ENCODE peak calls at places on chromosomes 4 and X, in eight cellular contexts. R is heart left ventricle, D is AG04450, F is suprapubic skin, E is MM.1S, U is lung, V is neural progenitor cell, X is left ventricle myocardium inferior. S is an unnamed sample.

GRCh38 chr4:117777721-117778120 is 256.6 kb upstream of the NDST3 start:
- DNase-seq in R (no peak), F (no peak), U (no peak), V (no peak), X (no peak), D (no peak), E (no peak), S (no peak)

GRCh38 chrX:80120335-80120734 is 105.8 kb downstream of the TBX22 start:
- DNase-seq in F (no peak), R (no peak), X (no peak), U (no peak), V (no peak), E (no peak), D (no peak), S (no peak)

GRCh38 chrX:97366246-97366645 is 482.5 kb downstream of the RPA4 start:
- DNase-seq in F (no peak), E (no peak), U (no peak), R (no peak), D (no peak), V (no peak), X (no peak), S (peak)

GRCh38 chrX:48728653-48729052 is 32.1 kb downstream of the SUV39H1 start:
- DNase-seq in R (no peak), V (no peak), E (no peak), X (no peak), F (no peak), U (no peak), D (no peak), S (no peak)

GRCh38 chrX:153966841-153967535 is 4.6 kb downstream of the HCFC1 start:
- DNase-seq in F (peak), E (no peak), R (peak), D (no peak), X (no peak), V (no peak), U (no peak), S (no peak)

GRCh38 chr4:96486563-96486962 is 646.7 kb downstream of the PDHA2 start:
- DNase-seq in F (no peak), V (no peak), X (no peak), D (no peak), R (no peak), E (no peak), U (no peak), S (no peak)

GRCh38 chr4:25528391-25528790 is 127.3 kb upstream of the SLC34A2 start:
- DNase-seq in E (no peak), D (no peak), V (no peak), U (no peak), X (no peak), R (no peak), F (no peak), S (no peak)

GRCh38 chrX:14884714-14885113 is 11.5 kb downstream of the MOSPD2 start:
- DNase-seq in V (no peak), R (no peak), F (no peak), U (no peak), D (no peak), E (no peak), X (no peak), S (no peak)

GRCh38 chrX:18896680-18897544 is 87.0 kb downstream of the PHKA2 start:
- DNase-seq in U (no peak), D (no peak), R (no peak), V (no peak), F (no peak), X (no peak), E (no peak), S (no peak)

GRCh38 chr4:118955515-118955914 is 66.9 kb downstream of the SYNPO2 start:
- DNase-seq in E (no peak), R (no peak), V (no peak), X (no peak), D (no peak), F (no peak), U (no peak), S (peak)

GRCh38 chrX:8845060-8845459 is 43.9 kb upstream of the FAM9A start:
- DNase-seq in D (peak), E (no peak), R (no peak), V (no peak), F (no peak), U (no peak), X (no peak), S (peak)

GRCh38 chr4:122508083-122508482 is 51.6 kb upstream of the IL2 start:
- DNase-seq in U (no peak), D (no peak), V (no peak), E (peak), F (no peak), X (no peak), R (no peak), S (no peak)

GRCh38 chr4:26930964-26931363 is 70.3 kb downstream of the STIM2 start:
- DNase-seq in V (peak), R (no peak), U (no peak), X (no peak), E (no peak), F (no peak), D (no peak), S (no peak)

GRCh38 chr4:94623507-94623906 is 134.2 kb upstream of the BMPR1B start:
- DNase-seq in U (no peak), V (no peak), E (no peak), F (no peak), D (no peak), X (no peak), R (no peak), S (no peak)

GRCh38 chr4:180356766-180357165 is 1886.4 kb upstream of the TENM3 start:
- DNase-seq in U (no peak), V (no peak), X (no peak), E (no peak), D (no peak), R (no peak), F (no peak), S (no peak)

GRCh38 chr4:52594961-52595360 is 64.1 kb downstream of the USP46 start:
- DNase-seq in E (no peak), U (no peak), V (no peak), F (no peak), R (no peak), X (no peak), D (no peak), S (no peak)

GRCh38 chr4:156593464-156593863 is 378.1 kb downstream of the PDGFC start:
- DNase-seq in F (no peak), X (no peak), U (no peak), R (no peak), E (no peak), D (no peak), V (no peak), S (peak)
- TF ChIP-seq CTCF in F (no peak), X (no peak), U (no peak), R (no peak), E (no peak), D (no peak), V (no peak), S (peak)

DNA sequence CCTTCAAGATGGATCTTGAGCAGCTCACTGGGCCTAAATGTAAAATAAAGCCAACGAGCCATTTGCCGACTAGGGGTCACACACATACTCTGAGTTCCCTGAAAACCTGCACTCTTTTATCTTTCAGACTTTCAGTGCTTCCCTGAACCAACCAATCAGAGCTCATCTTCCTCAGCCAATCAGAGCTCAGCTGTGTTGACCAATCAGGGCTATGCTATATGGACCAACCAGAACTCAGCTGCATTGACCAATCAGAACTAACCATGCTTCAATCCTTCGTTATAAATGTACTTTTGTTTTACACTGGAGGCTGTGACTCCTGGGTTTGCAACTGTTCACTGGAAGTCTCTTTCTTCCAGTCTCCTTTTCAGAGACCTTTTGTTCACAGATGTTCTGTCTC is 19.3 kb downstream of the SLC25A53 start:
- DNase-seq in E (peak), D (no peak), V (no peak), U (no peak), F (no peak), R (no peak), X (no peak), S (peak)
- H3K4me3 ChIP-seq in E (no peak), D (no peak), V (no peak), U (no peak), F (no peak), R (no peak), X (no peak), S (no peak)

DNA sequence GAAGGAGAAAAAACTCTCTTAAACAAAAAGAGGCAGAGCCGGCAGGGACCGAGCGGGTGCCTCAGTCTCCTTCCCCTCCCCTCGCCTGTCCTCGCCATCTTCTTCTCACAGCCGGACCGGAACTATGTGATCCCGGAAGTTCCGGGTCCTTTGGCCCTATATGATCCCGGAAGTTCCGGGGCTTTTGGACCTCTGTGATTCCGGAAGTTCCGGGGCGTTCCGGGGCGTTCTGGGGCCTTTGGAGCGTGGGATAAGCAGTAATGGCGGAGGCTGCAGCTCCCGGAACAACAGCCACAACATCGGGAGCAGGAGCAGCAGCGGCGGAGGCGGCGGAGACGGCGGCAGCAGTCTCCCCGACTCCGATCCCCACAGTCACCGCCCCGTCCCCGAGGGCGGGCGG is 98.9 kb upstream of the MED14 start:
- DNase-seq in U (no peak), V (no peak), D (no peak), E (no peak), F (no peak), R (no peak), X (no peak), S (no peak)
- TF ChIP-seq CTCF in U (no peak), V (no peak), D (no peak), E (no peak), F (no peak), R (no peak), X (no peak), S (no peak)

DNA sequence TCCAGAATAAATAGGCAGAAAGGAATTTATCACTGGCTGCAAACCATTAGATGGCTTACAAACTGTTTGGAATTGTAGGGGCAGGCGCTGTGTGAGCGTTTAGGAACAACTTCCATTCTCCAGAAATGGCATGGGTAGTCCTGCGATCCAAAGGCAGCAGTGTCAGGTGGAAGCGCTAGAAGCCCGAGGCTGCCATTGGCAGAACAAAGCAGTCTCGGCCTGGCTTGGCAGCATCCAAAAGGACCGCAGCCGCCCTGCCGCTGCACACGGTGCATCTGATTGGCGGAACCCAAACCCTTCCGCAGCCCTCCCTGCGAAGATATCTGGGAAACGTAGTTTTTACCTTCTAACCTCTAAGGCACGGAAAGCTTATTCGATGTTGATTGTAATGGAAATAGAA is 23.6 kb upstream of the YTHDC1 start:
- DNase-seq in R (peak), D (no peak), X (peak), F (peak), V (peak), U (peak), E (no peak), S (peak)
- H3K4me3 ChIP-seq in R (peak), D (peak), X (peak), F (peak), V (peak), U (no peak), E (no peak), S (peak)

GRCh38 chr4:144592264-144592663 is 53.7 kb upstream of the HHIP start:
- DNase-seq in E (no peak), U (no peak), D (no peak), V (no peak), X (no peak), F (no peak), R (no peak), S (no peak)

GRCh38 chr4:144595681-144596080 is 50.3 kb upstream of the HHIP start:
- DNase-seq in U (no peak), F (no peak), V (no peak), R (no peak), E (no peak), D (no peak), X (no peak), S (no peak)

GRCh38 chr4:144594471-144594986 is 51.4 kb upstream of the HHIP start:
- DNase-seq in U (no peak), R (no peak), V (no peak), E (no peak), F (no peak), D (no peak), X (no peak), S (no peak)

GRCh38 chr4:144599621-144600020 is 46.3 kb upstream of the HHIP start:
- DNase-seq in F (no peak), E (no peak), R (no peak), V (no peak), D (no peak), U (no peak), X (no peak), S (peak)

DNA sequence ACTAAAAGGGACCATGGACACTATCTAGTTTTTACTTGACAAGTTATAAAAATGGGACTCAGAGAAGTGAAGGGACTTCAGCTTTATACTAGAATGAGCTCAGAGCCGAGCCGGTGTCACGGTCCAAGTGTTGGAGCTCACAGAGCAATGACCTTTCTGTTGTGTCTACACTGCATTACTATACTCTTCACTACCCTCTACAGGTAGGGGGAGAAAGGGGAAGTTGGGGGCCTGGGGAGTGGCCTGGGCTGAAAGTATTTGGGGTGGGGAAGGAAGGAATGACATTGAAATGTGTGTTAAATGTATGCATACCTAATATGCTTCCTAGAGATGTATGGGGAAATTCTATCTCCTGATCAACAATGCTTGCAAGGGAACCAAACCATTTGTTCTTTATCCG is 48.8 kb upstream of the HHIP start:
- DNase-seq in V (no peak), U (no peak), R (no peak), F (no peak), X (no peak), D (no peak), E (no peak), S (no peak)
- TF ChIP-seq CTCF in V (no peak), U (no peak), R (no peak), F (no peak), X (no peak), D (no peak), E (no peak), S (no peak)

DNA sequence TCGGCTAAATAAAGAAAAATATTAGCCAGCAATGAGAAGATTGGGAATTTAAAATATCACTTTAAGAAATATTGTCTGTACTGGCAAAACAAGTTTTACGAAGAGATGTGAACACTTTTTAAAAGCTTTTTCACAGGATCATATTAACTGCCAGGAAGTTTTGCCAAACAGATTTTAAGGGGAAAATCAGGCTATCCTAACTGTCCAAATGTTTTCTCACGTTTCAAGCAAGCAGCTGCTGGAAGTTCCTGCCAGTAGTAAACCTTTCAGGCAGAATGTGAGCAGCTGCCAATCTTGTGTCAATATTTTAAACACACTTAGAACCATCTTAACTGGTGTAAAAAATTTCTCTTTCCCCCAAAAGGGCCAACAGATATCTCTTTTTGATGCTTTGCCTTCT is 101.2 kb downstream of the ADGRL3 start:
- DNase-seq in V (no peak), R (no peak), X (no peak), D (no peak), E (no peak), F (no peak), U (no peak), S (no peak)
- H3K4me3 ChIP-seq in V (no peak), R (no peak), X (no peak), D (no peak), E (no peak), F (no peak), U (no peak), S (no peak)

GRCh38 chr4:114373508-114373907 is 225.1 kb upstream of the UGT8 start:
- DNase-seq in U (no peak), R (no peak), D (no peak), E (no peak), F (no peak), V (no peak), X (no peak), S (no peak)

GRCh38 chr4:114383055-114383454 is 215.6 kb upstream of the UGT8 start:
- DNase-seq in V (no peak), U (no peak), D (no peak), R (no peak), X (no peak), E (no peak), F (no peak), S (no peak)

GRCh38 chr4:114383721-114384120 is 214.9 kb upstream of the UGT8 start:
- DNase-seq in X (no peak), F (no peak), E (no peak), V (no peak), U (no peak), R (no peak), D (peak), S (peak)

DNA sequence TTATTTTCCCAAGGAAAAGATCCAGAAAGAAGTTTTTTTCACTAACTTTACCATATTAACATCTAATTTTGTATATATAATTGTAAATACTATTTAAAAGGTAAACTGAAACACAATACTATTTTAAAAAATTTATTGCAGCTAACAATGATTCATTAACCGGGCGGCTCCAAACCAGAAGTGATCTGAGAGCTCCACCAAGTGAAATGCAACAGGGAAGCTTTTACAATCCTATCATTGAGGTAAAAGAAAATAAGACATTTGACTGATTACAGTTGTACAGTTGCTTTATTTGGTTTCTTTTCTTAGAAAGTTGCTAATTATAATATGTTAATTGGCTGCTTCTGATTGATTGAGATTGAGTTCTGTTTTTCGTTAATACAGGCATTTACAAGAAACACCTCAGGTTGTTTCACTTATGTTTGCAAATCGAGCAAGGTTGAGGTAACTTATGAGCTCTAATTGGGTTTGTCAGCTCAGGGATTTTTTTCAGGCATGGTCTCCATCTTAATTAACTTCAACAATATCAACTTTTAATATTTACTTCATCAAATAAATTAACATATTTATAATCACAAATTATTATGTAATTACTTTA is 220.2 kb upstream of the UGT8 start:
- DNase-seq in F (no peak), U (no peak), D (peak), X (no peak), V (no peak), R (no peak), E (no peak), S (peak)
- TF ChIP-seq CTCF in F (no peak), U (no peak), D (peak), X (peak), V (peak), R (peak), E (no peak), S (peak)

S was measured in choroid plexus epithelial cell.